ENCODE peak calls at places on chromosomes 1 and 21, in five cellular contexts. D, Y, M, X and W are unnamed samples.

GRCh38 chr21:18801468-18801867 is 397.9 kb upstream of the TMPRSS15 start:
- DNase-seq in D (no peak), Y (no peak), M (no peak), X (no peak), W (no peak)

GRCh38 chr1:21631944-21632887 is 36.9 kb downstream of the RAP1GAP start:
- DNase-seq in D (no peak), Y (no peak), M (no peak), X (no peak), W (no peak)

GRCh38 chr1:28860332-28861073 is 48.5 kb downstream of the OPRD1 start:
- DNase-seq in D (no peak), Y (no peak), M (no peak), X (no peak), W (no peak)

GRCh38 chr1:172451002-172451443 is 7.2 kb upstream of the PIGC start:
- DNase-seq in D (no peak), Y (no peak), M (no peak), X (no peak), W (no peak)

GRCh38 chr1:116002781-116003455 is 26.6 kb downstream of the SLC22A15 start:
- DNase-seq in D (no peak), Y (no peak), M (no peak), X (no peak), W (no peak)

GRCh38 chr1:230368871-230369270 is 57.3 kb downstream of the PGBD5 start:
- DNase-seq in D (no peak), Y (no peak), M (no peak), X (no peak), W (no peak)

GRCh38 chr1:204294371-204294770 is 65.4 kb downstream of the PLEKHA6 start:
- DNase-seq in D (no peak), Y (no peak), M (no peak), X (peak), W (peak)

GRCh38 chr1:37473431-37474050 is 839 bp upstream of the ZC3H12A start:
- DNase-seq in D (no peak), Y (peak), M (peak), X (peak), W (no peak)

GRCh38 chr1:222784916-222785315 is 29.9 kb upstream of the DISP1 start:
- DNase-seq in D (no peak), Y (no peak), M (no peak), X (no peak), W (no peak)

GRCh38 chr1:226531360-226532093 is 17.0 kb upstream of the STUM start:
- DNase-seq in D (no peak), Y (no peak), M (no peak), X (no peak), W (no peak)

GRCh38 chr1:1111516-1112236 is 4.2 kb downstream of the C1orf159 start:
- DNase-seq in D (no peak), Y (no peak), M (no peak), X (peak), W (no peak)

GRCh38 chr1:191866155-191866554 is 292.1 kb upstream of the RGS18 start:
- DNase-seq in D (no peak), Y (no peak), M (no peak), X (no peak), W (no peak)

GRCh38 chr1:58157281-58157680 is 389.2 kb downstream of the OMA1 start:
- DNase-seq in D (no peak), Y (no peak), M (no peak), X (no peak), W (no peak)

GRCh38 chr1:46244656-46245371 is 2.7 kb upstream of the RAD54L start:
- DNase-seq in D (no peak), Y (no peak), M (peak), X (no peak), W (no peak)

GRCh38 chr1:203557390-203557789 is 63.4 kb downstream of the OPTC start:
- DNase-seq in D (no peak), Y (no peak), M (no peak), X (peak), W (peak)

GRCh38 chr1:20584890-20585289 is 4.0 kb upstream of the CDA start:
- DNase-seq in D (no peak), Y (no peak), M (no peak), X (no peak), W (no peak)

GRCh38 chr1:33120436-33121231 is 39.7 kb downstream of the AZIN2 start:
- DNase-seq in D (no peak), Y (no peak), M (peak), X (no peak), W (no peak)

GRCh38 chr1:183933528-183934179 is 103.9 kb downstream of the COLGALT2 start:
- DNase-seq in D (no peak), Y (no peak), M (no peak), X (no peak), W (no peak)

GRCh38 chr1:154342836-154343472 is 17.6 kb downstream of the ATP8B2 start:
- DNase-seq in D (peak), Y (peak), M (peak), X (no peak), W (no peak)

GRCh38 chr1:149942207-149942606 is 5.5 kb upstream of the MTMR11 start:
- DNase-seq in D (no peak), Y (no peak), M (no peak), X (no peak), W (no peak)

GRCh38 chr1:204353213-204353910 is 6.4 kb downstream of the PLEKHA6 start:
- DNase-seq in D (no peak), Y (no peak), M (no peak), X (no peak), W (no peak)

GRCh38 chr1:207289756-207290155 is 31.7 kb upstream of the CD55 start:
- DNase-seq in D (no peak), Y (no peak), M (no peak), X (no peak), W (no peak)